ENCODE peak calls at places on chromosomes 7 and 10, in eight cellular contexts. One of them, this sample, is unnamed.

GRCh38 chr7:41870017-41870416 is 167.1 kb upstream of the INHBA start:
- DNase-seq in astrocyte of the cerebellum: no peak
- DNase-seq in LoVo: no peak
- DNase-seq in stimulated activated CD8-positive, alpha-beta memory T cell treated with anti-CD3 and anti-CD28 coated beads, Interleukin-4, amount 100 ng/mL, for 4 hours: no peak
- DNase-seq in mesenchymal stem cell: peak; percentile 19
- DNase-seq in GM13977: no peak
- DNase-seq in chondrocyte: no peak
- DNase-seq in stomach: no peak
- DNase-seq in this sample: no peak

GRCh38 chr10:122725768-122726167 is 26.1 kb upstream of the C10orf120 start:
- DNase-seq in astrocyte of the cerebellum: no peak
- DNase-seq in LoVo: no peak
- DNase-seq in stimulated activated CD8-positive, alpha-beta memory T cell treated with anti-CD3 and anti-CD28 coated beads, Interleukin-4, amount 100 ng/mL, for 4 hours: no peak
- DNase-seq in mesenchymal stem cell: no peak
- DNase-seq in GM13977: no peak
- DNase-seq in chondrocyte: no peak
- DNase-seq in stomach: no peak
- DNase-seq in this sample: no peak

GRCh38 chr7:81692146-81692905 is 77.5 kb downstream of the HGF start:
- DNase-seq in astrocyte of the cerebellum: no peak
- DNase-seq in LoVo: no peak
- DNase-seq in stimulated activated CD8-positive, alpha-beta memory T cell treated with anti-CD3 and anti-CD28 coated beads, Interleukin-4, amount 100 ng/mL, for 4 hours: no peak
- DNase-seq in mesenchymal stem cell: peak; percentile 80
- DNase-seq in GM13977: no peak
- DNase-seq in chondrocyte: no peak
- DNase-seq in stomach: no peak
- DNase-seq in this sample: no peak

GRCh38 chr7:5701085-5701914 is 80.2 kb downstream of the RNF216 start:
- DNase-seq in astrocyte of the cerebellum: no peak
- DNase-seq in LoVo: no peak
- DNase-seq in stimulated activated CD8-positive, alpha-beta memory T cell treated with anti-CD3 and anti-CD28 coated beads, Interleukin-4, amount 100 ng/mL, for 4 hours: peak; percentile 33
- DNase-seq in mesenchymal stem cell: peak; percentile 78
- DNase-seq in GM13977: peak; percentile 26
- DNase-seq in chondrocyte: no peak
- DNase-seq in stomach: no peak
- DNase-seq in this sample: no peak

GRCh38 chr10:35470535-35470934 is 134.2 kb downstream of the CCNY start:
- DNase-seq in astrocyte of the cerebellum: no peak
- DNase-seq in LoVo: no peak
- DNase-seq in stimulated activated CD8-positive, alpha-beta memory T cell treated with anti-CD3 and anti-CD28 coated beads, Interleukin-4, amount 100 ng/mL, for 4 hours: no peak
- DNase-seq in mesenchymal stem cell: peak; percentile 24
- DNase-seq in GM13977: no peak
- DNase-seq in chondrocyte: no peak
- DNase-seq in stomach: no peak
- DNase-seq in this sample: no peak

GRCh38 chr10:78904196-78904595 is 164.6 kb upstream of the ZMIZ1 start:
- DNase-seq in astrocyte of the cerebellum: no peak
- DNase-seq in LoVo: no peak
- DNase-seq in stimulated activated CD8-positive, alpha-beta memory T cell treated with anti-CD3 and anti-CD28 coated beads, Interleukin-4, amount 100 ng/mL, for 4 hours: no peak
- DNase-seq in mesenchymal stem cell: no peak
- DNase-seq in GM13977: no peak
- DNase-seq in chondrocyte: no peak
- DNase-seq in stomach: peak; percentile 13
- DNase-seq in this sample: no peak

GRCh38 chr10:31413325-31413724 is 94.3 kb downstream of the ZEB1 start:
- DNase-seq in astrocyte of the cerebellum: no peak
- DNase-seq in LoVo: no peak
- DNase-seq in stimulated activated CD8-positive, alpha-beta memory T cell treated with anti-CD3 and anti-CD28 coated beads, Interleukin-4, amount 100 ng/mL, for 4 hours: no peak
- DNase-seq in mesenchymal stem cell: peak; percentile 39
- DNase-seq in GM13977: no peak
- DNase-seq in chondrocyte: no peak
- DNase-seq in stomach: no peak
- DNase-seq in this sample: no peak

GRCh38 chr10:25682203-25682950 is 251.7 kb upstream of the MYO3A start:
- DNase-seq in astrocyte of the cerebellum: peak; percentile 15
- DNase-seq in LoVo: no peak
- DNase-seq in stimulated activated CD8-positive, alpha-beta memory T cell treated with anti-CD3 and anti-CD28 coated beads, Interleukin-4, amount 100 ng/mL, for 4 hours: no peak
- DNase-seq in mesenchymal stem cell: peak; percentile 56
- DNase-seq in GM13977: no peak
- DNase-seq in chondrocyte: no peak
- DNase-seq in stomach: no peak
- DNase-seq in this sample: no peak

GRCh38 chr7:129923709-129924108 is 29.1 kb downstream of the UBE2H start:
- DNase-seq in astrocyte of the cerebellum: peak; percentile 76
- DNase-seq in LoVo: no peak
- DNase-seq in stimulated activated CD8-positive, alpha-beta memory T cell treated with anti-CD3 and anti-CD28 coated beads, Interleukin-4, amount 100 ng/mL, for 4 hours: no peak
- DNase-seq in mesenchymal stem cell: peak; percentile 30
- DNase-seq in GM13977: peak; percentile 47
- DNase-seq in chondrocyte: no peak
- DNase-seq in stomach: no peak
- DNase-seq in this sample: no peak

GRCh38 chr7:157013602-157014549 is 3.4 kb upstream of the MNX1 start:
- DNase-seq in astrocyte of the cerebellum: no peak
- DNase-seq in LoVo: no peak
- DNase-seq in stimulated activated CD8-positive, alpha-beta memory T cell treated with anti-CD3 and anti-CD28 coated beads, Interleukin-4, amount 100 ng/mL, for 4 hours: no peak
- DNase-seq in mesenchymal stem cell: no peak
- DNase-seq in GM13977: no peak
- DNase-seq in chondrocyte: peak; percentile 65
- DNase-seq in stomach: no peak
- DNase-seq in this sample: no peak

GRCh38 chr10:23694446-23694920 is 255.6 kb downstream of the OTUD1 start:
- DNase-seq in astrocyte of the cerebellum: no peak
- DNase-seq in LoVo: no peak
- DNase-seq in stimulated activated CD8-positive, alpha-beta memory T cell treated with anti-CD3 and anti-CD28 coated beads, Interleukin-4, amount 100 ng/mL, for 4 hours: no peak
- DNase-seq in mesenchymal stem cell: peak; percentile 3
- DNase-seq in GM13977: no peak
- DNase-seq in chondrocyte: no peak
- DNase-seq in stomach: no peak
- DNase-seq in this sample: peak; percentile 4

GRCh38 chr7:26376208-26376917 is 84.7 kb downstream of the SNX10 start:
- DNase-seq in astrocyte of the cerebellum: no peak
- DNase-seq in LoVo: peak; percentile 64
- DNase-seq in stimulated activated CD8-positive, alpha-beta memory T cell treated with anti-CD3 and anti-CD28 coated beads, Interleukin-4, amount 100 ng/mL, for 4 hours: no peak
- DNase-seq in mesenchymal stem cell: no peak
- DNase-seq in GM13977: peak; percentile 69
- DNase-seq in chondrocyte: no peak
- DNase-seq in stomach: no peak
- DNase-seq in this sample: no peak

GRCh38 chr7:18798018-18798906 is 302.7 kb downstream of the HDAC9 start:
- DNase-seq in astrocyte of the cerebellum: peak; percentile 98
- DNase-seq in LoVo: peak; percentile 20
- DNase-seq in stimulated activated CD8-positive, alpha-beta memory T cell treated with anti-CD3 and anti-CD28 coated beads, Interleukin-4, amount 100 ng/mL, for 4 hours: no peak
- DNase-seq in mesenchymal stem cell: no peak
- DNase-seq in GM13977: no peak
- DNase-seq in chondrocyte: no peak
- DNase-seq in stomach: no peak
- DNase-seq in this sample: no peak

GRCh38 chr10:103281753-103282152 is 4.8 kb downstream of the INA start:
- DNase-seq in astrocyte of the cerebellum: no peak
- DNase-seq in LoVo: no peak
- DNase-seq in stimulated activated CD8-positive, alpha-beta memory T cell treated with anti-CD3 and anti-CD28 coated beads, Interleukin-4, amount 100 ng/mL, for 4 hours: no peak
- DNase-seq in mesenchymal stem cell: no peak
- DNase-seq in GM13977: no peak
- DNase-seq in chondrocyte: no peak
- DNase-seq in stomach: no peak
- DNase-seq in this sample: no peak

This sample was measured in prostate gland.